ENCODE peak calls at places on chromosomes 4 and X, in nine cellular contexts. C is endodermal cell; F is T-helper 2 cell; I is GM12892; Z is HS-5; Q is H54; E is activated CD4-positive, alpha-beta T cell treated with anti-CD3 and anti-CD28 coated beads, Interleukin-2, amount 50 U/mL, for 48 hours; X is NCI-H345; H is sciatic nerve. K is an unnamed sample.

GRCh38 chr4:17494258-17494657 is 17.6 kb downstream of the QDPR start:
- DNase-seq in C (no peak), F (no peak), I (no peak), Z (peak; percentile 71), Q (peak; percentile 48), E (no peak), X (no peak), H (no peak), K (peak; percentile 91)

GRCh38 chrX:6026484-6026883 is 202.2 kb downstream of the NLGN4X start:
- DNase-seq in C (no peak), F (no peak), I (no peak), Z (no peak), Q (no peak), E (no peak), X (no peak), H (no peak), K (no peak)

GRCh38 chr4:121189811-121190210 is 25.7 kb upstream of the TNIP3 start:
- DNase-seq in C (no peak), F (peak; percentile 12), I (no peak), Z (no peak), Q (no peak), E (peak; percentile 29), X (no peak), H (no peak), K (no peak)

GRCh38 chr4:73729534-73730165 is 10.7 kb upstream of the CXCL8 start:
- DNase-seq in C (peak; percentile 84), F (no peak), I (no peak), Z (peak; percentile 52), Q (no peak), E (no peak), X (peak; percentile 35), H (peak; percentile 79), K (peak; percentile 82)

GRCh38 chr4:174461438-174462106 is 60.7 kb downstream of the HPGD start:
- DNase-seq in C (no peak), F (no peak), I (no peak), Z (no peak), Q (no peak), E (no peak), X (no peak), H (no peak), K (peak; percentile 44)

GRCh38 chrX:101078716-101079115 is at the start of gene TMEM35A:
- DNase-seq in C (peak; percentile 62), F (no peak), I (no peak), Z (no peak), Q (no peak), E (no peak), X (peak; percentile 24), H (no peak), K (no peak)

GRCh38 chr4:147340111-147340510 is 140.8 kb upstream of the EDNRA start:
- DNase-seq in C (no peak), F (no peak), I (no peak), Z (no peak), Q (peak; percentile 12), E (no peak), X (no peak), H (no peak), K (peak; percentile 47)

GRCh38 chr4:101306225-101306624 is 41.1 kb downstream of the PPP3CA start:
- DNase-seq in C (peak; percentile 46), F (no peak), I (no peak), Z (no peak), Q (no peak), E (no peak), X (no peak), H (no peak), K (peak; percentile 22)

GRCh38 chr4:168212656-168213055 is 105.9 kb downstream of the DDX60 start:
- DNase-seq in C (no peak), F (no peak), I (no peak), Z (no peak), Q (no peak), E (no peak), X (no peak), H (no peak), K (no peak)

GRCh38 chr4:150217192-150217591 is 138.9 kb downstream of the DCLK2 start:
- DNase-seq in C (no peak), F (no peak), I (no peak), Z (no peak), Q (no peak), E (no peak), X (peak; percentile 38), H (no peak), K (peak; percentile 74)

GRCh38 chrX:67288958-67289641 is 254.7 kb upstream of the AR start:
- DNase-seq in C (no peak), F (no peak), I (no peak), Z (no peak), Q (no peak), E (no peak), X (no peak), H (no peak), K (no peak)

GRCh38 chr4:176611954-176612353 is 180.8 kb downstream of the VEGFC start:
- DNase-seq in C (no peak), F (no peak), I (no peak), Z (no peak), Q (no peak), E (no peak), X (no peak), H (no peak), K (no peak)

GRCh38 chrX:135391734-135392133 is 30.0 kb upstream of the SMIM10L2A start:
- DNase-seq in C (no peak), F (no peak), I (no peak), Z (no peak), Q (no peak), E (no peak), X (no peak), H (no peak), K (no peak)

GRCh38 chrX:124619710-124620109 is 273.3 kb downstream of the SH2D1A start:
- DNase-seq in C (no peak), F (no peak), I (no peak), Z (no peak), Q (no peak), E (no peak), X (no peak), H (no peak), K (no peak)

GRCh38 chr4:1345905-1346780 is 865 bp upstream of the UVSSA start:
- DNase-seq in C (peak; percentile 88), F (peak; percentile 27), I (peak; percentile 56), Z (no peak), Q (peak; percentile 37), E (peak; percentile 39), X (peak; percentile 19), H (peak; percentile 78), K (peak; percentile 33)

K was measured in kidney tubule cell.